ENCODE peak calls at places on chromosomes 2 and 18, in four cellular contexts. N is AG04450; D is effector memory CD4-positive, alpha-beta T cell; L is CD4-positive, alpha-beta T cell. R is an unnamed sample.
A peak's percentile ranks its signal among the peaks of the same experiment; 100 is the strongest.

GRCh38 chr2:187302619-187303018 is 145.4 kb downstream of the CALCRL start:
- DNase-seq in N (no peak), D (no peak), L (no peak), R (no peak)

GRCh38 chr2:10124538-10125045 is 2.1 kb downstream of the RRM2 start:
- DNase-seq in N (peak; percentile 52), D (peak; percentile 31), L (no peak), R (no peak)

GRCh38 chr2:76610451-76610850 is 899.7 kb upstream of the GCFC2 start:
- DNase-seq in N (no peak), D (no peak), L (no peak), R (no peak)

GRCh38 chr2:108858894-108859293 is 72.3 kb downstream of the CCDC138 start:
- DNase-seq in N (no peak), D (no peak), L (no peak), R (no peak)

GRCh38 chr18:21598726-21599584 is 1.5 kb downstream of the ESCO1 start:
- DNase-seq in N (no peak), D (no peak), L (no peak), R (no peak)

GRCh38 chr2:77816618-77817017 is 294.4 kb upstream of the LRRTM4 start:
- DNase-seq in N (no peak), D (no peak), L (no peak), R (no peak)

GRCh38 chr2:147345246-147345645 is 499.6 kb upstream of the ACVR2A start:
- DNase-seq in N (no peak), D (no peak), L (no peak), R (no peak)

GRCh38 chr18:59060540-59060939 is 79.1 kb upstream of the SEC11C start:
- DNase-seq in N (no peak), D (no peak), L (no peak), R (no peak)

GRCh38 chr2:23373666-23374065 is 11.3 kb upstream of the KLHL29 start:
- DNase-seq in N (no peak), D (no peak), L (no peak), R (no peak)

GRCh38 chr2:240620149-240620731 is 5.0 kb upstream of the GPR35 start:
- DNase-seq in N (no peak), D (no peak), L (no peak), R (no peak)

GRCh38 chr2:163266772-163267171 is 428.2 kb upstream of the KCNH7 start:
- DNase-seq in N (peak; percentile 24), D (no peak), L (no peak), R (no peak)

GRCh38 chr2:9003616-9004337 is at the start of gene MBOAT2:
- DNase-seq in N (peak; percentile 71), D (peak; percentile 70), L (peak; percentile 71), R (peak; percentile 86)

GRCh38 chr2:43105586-43106562 is 120.5 kb downstream of the ZFP36L2 start:
- DNase-seq in N (peak; percentile 59), D (no peak), L (no peak), R (peak; percentile 40)

GRCh38 chr2:43110442-43110871 is 115.9 kb downstream of the ZFP36L2 start:
- DNase-seq in N (peak; percentile 56), D (no peak), L (no peak), R (no peak)

GRCh38 chr2:43109261-43109743 is 117.1 kb downstream of the ZFP36L2 start:
- DNase-seq in N (no peak), D (no peak), L (no peak), R (no peak)

GRCh38 chr2:43106767-43107527 is 119.5 kb downstream of the ZFP36L2 start:
- DNase-seq in N (no peak), D (no peak), L (no peak), R (no peak)

DNA sequence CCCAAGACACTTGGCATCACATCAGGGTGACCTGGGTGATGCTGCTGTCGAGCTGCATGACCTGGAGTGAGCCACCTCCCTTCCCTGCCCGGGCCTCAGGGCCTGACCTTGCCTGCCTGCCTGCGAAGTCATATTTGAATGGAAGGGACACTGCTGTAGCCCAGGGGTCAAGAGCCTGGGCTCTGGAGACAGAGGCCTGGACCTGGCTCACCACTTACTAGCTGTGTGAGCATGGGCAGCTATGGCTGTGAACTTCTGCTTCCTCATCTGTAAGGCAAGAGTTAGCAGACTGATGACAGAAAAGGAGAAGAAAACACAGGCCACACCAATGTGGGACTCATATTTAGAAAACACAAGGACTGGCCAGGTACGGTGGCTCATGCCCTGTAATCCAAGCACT is 118.7 kb downstream of the ZFP36L2 start:
- DNase-seq in N (no peak), D (no peak), L (no peak), R (no peak)
- H3K27ac ChIP-seq in N (no peak overlapping the region), D (no peak overlapping the region), L (no peak overlapping the region), R (peak overlapping the region; percentile 76)

GRCh38 chr2:43407826-43408783 is 181.7 kb upstream of the ZFP36L2 start:
- DNase-seq in N (no peak), D (no peak), L (no peak), R (no peak)
- H3K27ac ChIP-seq in N (no peak overlapping the region), D (no peak overlapping the region), L (no peak overlapping the region), R (peak overlapping the region; percentile 9)

DNA sequence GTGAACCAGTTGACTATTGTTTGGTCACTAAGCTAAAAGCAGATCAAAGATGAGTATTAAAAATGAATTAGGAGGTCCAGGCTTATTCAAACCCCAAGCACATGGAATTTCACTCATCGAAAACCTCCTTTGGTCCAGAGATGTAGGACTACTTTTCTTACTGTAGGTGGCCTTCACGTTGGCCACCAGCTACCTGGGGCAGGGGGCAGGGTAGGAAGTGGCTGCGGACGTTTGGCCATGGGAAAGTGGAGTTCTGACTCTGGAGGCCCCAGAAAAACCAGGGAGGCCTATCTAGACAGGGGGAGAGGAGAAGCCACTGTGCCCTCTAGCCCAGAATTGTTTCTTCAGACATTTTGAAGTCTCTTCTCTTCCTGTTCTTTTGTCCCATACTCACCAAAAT is 31.8 kb upstream of the CABLES1 start:
- DNase-seq in N (no peak), D (no peak), L (no peak), R (no peak)
- H3K27ac ChIP-seq in N (no peak overlapping the region), D (no peak overlapping the region), L (no peak overlapping the region), R (no peak overlapping the region)

GRCh38 chr2:152444448-152444847 is 109.5 kb downstream of the FMNL2 start:
- DNase-seq in N (no peak), D (no peak), L (no peak), R (no peak)

GRCh38 chr2:152445375-152445774 is 110.4 kb downstream of the FMNL2 start:
- DNase-seq in N (no peak), D (no peak), L (no peak), R (no peak)

GRCh38 chr2:152447897-152448296 is 112.9 kb downstream of the FMNL2 start:
- DNase-seq in N (no peak), D (no peak), L (no peak), R (no peak)

GRCh38 chr2:152445791-152446201 is 110.8 kb downstream of the FMNL2 start:
- DNase-seq in N (peak; percentile 51), D (no peak), L (no peak), R (no peak)

DNA sequence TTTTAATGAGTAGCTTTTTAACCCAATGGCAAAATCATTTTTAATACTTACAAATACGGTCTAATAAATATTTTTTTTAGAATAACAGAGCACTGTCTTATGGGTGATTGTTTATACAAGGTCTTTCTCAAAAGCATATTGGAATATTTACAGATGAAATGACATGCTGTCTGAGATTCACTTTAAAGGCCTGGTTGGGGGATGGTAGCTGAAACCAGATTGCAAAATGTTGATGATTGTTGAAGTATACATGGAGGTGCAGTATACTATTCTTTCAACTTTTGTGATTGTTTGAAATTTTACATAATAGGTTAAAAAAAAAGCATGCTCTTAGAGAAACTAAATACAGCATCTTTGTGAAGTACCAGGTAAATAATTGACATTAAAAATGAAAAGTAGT is 111.2 kb downstream of the FMNL2 start:
- DNase-seq in N (no peak), D (no peak), L (no peak), R (no peak)
- H3K27ac ChIP-seq in N (peak overlapping the region; percentile 59), D (no peak overlapping the region), L (no peak overlapping the region), R (peak overlapping the region; percentile 26)

DNA sequence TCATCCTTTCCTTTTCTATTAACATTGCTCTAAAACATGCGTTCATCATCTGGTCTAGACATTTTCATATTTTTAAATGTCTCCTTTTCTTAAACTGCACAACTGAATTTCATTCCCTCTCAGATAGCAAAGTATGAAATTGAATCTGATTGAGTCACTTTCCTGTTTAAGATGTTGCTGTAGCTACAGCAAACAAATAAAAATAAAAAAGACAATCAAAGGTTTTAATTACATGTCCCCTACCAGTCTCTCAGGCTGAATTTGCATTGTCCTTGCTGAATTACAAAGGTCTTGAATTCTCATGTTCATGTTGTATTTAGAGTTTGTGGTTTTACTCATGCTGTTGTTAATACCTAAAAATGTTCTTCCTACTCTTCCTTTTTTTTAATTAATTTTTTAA is 537.9 kb upstream of the LRATD1 start:
- DNase-seq in N (no peak), D (no peak), L (no peak), R (no peak)
- H3K27ac ChIP-seq in N (no peak overlapping the region), D (no peak overlapping the region), L (no peak overlapping the region), R (no peak overlapping the region)